ENCODE peak calls at places on chromosomes 5 and 9, in six cellular contexts. One of them, this sample, is unnamed.

GRCh38 chr9:110321055-110321454 is 16.6 kb downstream of the TXNDC8 start:
- DNase-seq in IMR-90: no peak
- DNase-seq in BJ: no peak
- DNase-seq in breast epithelium: no peak
- DNase-seq in cardiac fibroblast: no peak
- DNase-seq in dorsolateral prefrontal cortex: no peak
- DNase-seq in this sample: no peak

GRCh38 chr5:1479066-1479465 is 33.8 kb upstream of the SLC6A3 start:
- DNase-seq in IMR-90: no peak
- DNase-seq in BJ: no peak
- DNase-seq in breast epithelium: no peak
- DNase-seq in cardiac fibroblast: no peak
- DNase-seq in dorsolateral prefrontal cortex: no peak
- DNase-seq in this sample: no peak

GRCh38 chr9:136690841-136691261 is 3.6 kb upstream of the AGPAT2 start:
- DNase-seq in IMR-90: no peak
- DNase-seq in BJ: no peak
- DNase-seq in breast epithelium: no peak
- DNase-seq in cardiac fibroblast: peak
- DNase-seq in dorsolateral prefrontal cortex: no peak
- DNase-seq in this sample: no peak

GRCh38 chr9:130471411-130472183 is 26.8 kb downstream of the ASS1 start:
- DNase-seq in IMR-90: no peak
- DNase-seq in BJ: no peak
- DNase-seq in breast epithelium: no peak
- DNase-seq in cardiac fibroblast: no peak
- DNase-seq in dorsolateral prefrontal cortex: no peak
- DNase-seq in this sample: no peak

GRCh38 chr5:67249590-67249895 is 52.9 kb upstream of the CD180 start:
- DNase-seq in IMR-90: no peak
- DNase-seq in BJ: no peak
- DNase-seq in breast epithelium: no peak
- DNase-seq in cardiac fibroblast: no peak
- DNase-seq in dorsolateral prefrontal cortex: no peak
- DNase-seq in this sample: no peak

GRCh38 chr9:107251756-107252322 is 31.2 kb upstream of the RAD23B start:
- DNase-seq in IMR-90: peak
- DNase-seq in BJ: peak
- DNase-seq in breast epithelium: no peak
- DNase-seq in cardiac fibroblast: peak
- DNase-seq in dorsolateral prefrontal cortex: no peak
- DNase-seq in this sample: peak

GRCh38 chr5:181027452-181028031 is 12.5 kb upstream of the BTNL9 start:
- DNase-seq in IMR-90: no peak
- DNase-seq in BJ: no peak
- DNase-seq in breast epithelium: no peak
- DNase-seq in cardiac fibroblast: no peak
- DNase-seq in dorsolateral prefrontal cortex: no peak
- DNase-seq in this sample: no peak

GRCh38 chr5:161295721-161296120 is 250.8 kb downstream of the GABRB2 start:
- DNase-seq in IMR-90: no peak
- DNase-seq in BJ: no peak
- DNase-seq in breast epithelium: no peak
- DNase-seq in cardiac fibroblast: no peak
- DNase-seq in dorsolateral prefrontal cortex: no peak
- DNase-seq in this sample: no peak

GRCh38 chr9:125883548-125883947 is 136.4 kb downstream of the PBX3 start:
- DNase-seq in IMR-90: no peak
- DNase-seq in BJ: no peak
- DNase-seq in breast epithelium: no peak
- DNase-seq in cardiac fibroblast: no peak
- DNase-seq in dorsolateral prefrontal cortex: no peak
- DNase-seq in this sample: no peak

GRCh38 chr9:88980732-88981336 is 10.4 kb upstream of the S1PR3 start:
- DNase-seq in IMR-90: peak
- DNase-seq in BJ: peak
- DNase-seq in breast epithelium: no peak
- DNase-seq in cardiac fibroblast: peak
- DNase-seq in dorsolateral prefrontal cortex: no peak
- DNase-seq in this sample: no peak

GRCh38 chr9:137267933-137268355 is 9.6 kb upstream of the TOR4A start:
- DNase-seq in IMR-90: peak
- DNase-seq in BJ: no peak
- DNase-seq in breast epithelium: no peak
- DNase-seq in cardiac fibroblast: peak
- DNase-seq in dorsolateral prefrontal cortex: no peak
- DNase-seq in this sample: no peak

GRCh38 chr5:179284751-179285191 is 60.5 kb downstream of the ADAMTS2 start:
- DNase-seq in IMR-90: peak
- DNase-seq in BJ: no peak
- DNase-seq in breast epithelium: no peak
- DNase-seq in cardiac fibroblast: peak
- DNase-seq in dorsolateral prefrontal cortex: no peak
- DNase-seq in this sample: no peak

GRCh38 chr5:167576126-167576525 is 715.3 kb upstream of the WWC1 start:
- DNase-seq in IMR-90: no peak
- DNase-seq in BJ: no peak
- DNase-seq in breast epithelium: no peak
- DNase-seq in cardiac fibroblast: no peak
- DNase-seq in dorsolateral prefrontal cortex: no peak
- DNase-seq in this sample: no peak

GRCh38 chr5:34685485-34686197 is 29.5 kb downstream of the RAI14 start:
- DNase-seq in IMR-90: peak
- DNase-seq in BJ: no peak
- DNase-seq in breast epithelium: no peak
- DNase-seq in cardiac fibroblast: peak
- DNase-seq in dorsolateral prefrontal cortex: no peak
- DNase-seq in this sample: peak

GRCh38 chr9:135085830-135086546 is 1.5 kb upstream of the OLFM1 start:
- DNase-seq in IMR-90: peak
- DNase-seq in BJ: no peak
- DNase-seq in breast epithelium: peak
- DNase-seq in cardiac fibroblast: peak
- DNase-seq in dorsolateral prefrontal cortex: peak
- DNase-seq in this sample: no peak

GRCh38 chr5:175550055-175550660 is 71.8 kb downstream of the SFXN1 start:
- DNase-seq in IMR-90: no peak
- DNase-seq in BJ: no peak
- DNase-seq in breast epithelium: no peak
- DNase-seq in cardiac fibroblast: no peak
- DNase-seq in dorsolateral prefrontal cortex: no peak
- DNase-seq in this sample: no peak

GRCh38 chr9:125839322-125839721 is 92.1 kb downstream of the PBX3 start:
- DNase-seq in IMR-90: no peak
- DNase-seq in BJ: no peak
- DNase-seq in breast epithelium: no peak
- DNase-seq in cardiac fibroblast: no peak
- DNase-seq in dorsolateral prefrontal cortex: no peak
- DNase-seq in this sample: no peak

GRCh38 chr5:77015938-77016569 is 14.2 kb upstream of the AGGF1 start:
- DNase-seq in IMR-90: peak
- DNase-seq in BJ: peak
- DNase-seq in breast epithelium: no peak
- DNase-seq in cardiac fibroblast: peak
- DNase-seq in dorsolateral prefrontal cortex: no peak
- DNase-seq in this sample: peak

GRCh38 chr5:56585973-56586740 is 229.2 kb upstream of the MAP3K1 start:
- DNase-seq in IMR-90: peak
- DNase-seq in BJ: no peak
- DNase-seq in breast epithelium: no peak
- DNase-seq in cardiac fibroblast: peak
- DNase-seq in dorsolateral prefrontal cortex: no peak
- DNase-seq in this sample: no peak

GRCh38 chr9:125559894-125560293 is 147.1 kb downstream of the MAPKAP1 start:
- DNase-seq in IMR-90: no peak
- DNase-seq in BJ: no peak
- DNase-seq in breast epithelium: no peak
- DNase-seq in cardiac fibroblast: no peak
- DNase-seq in dorsolateral prefrontal cortex: no peak
- DNase-seq in this sample: no peak

GRCh38 chr5:14665110-14665822 is 748 bp downstream of the OTULIN start:
- DNase-seq in IMR-90: no peak
- DNase-seq in BJ: no peak
- DNase-seq in breast epithelium: no peak
- DNase-seq in cardiac fibroblast: peak
- DNase-seq in dorsolateral prefrontal cortex: peak
- DNase-seq in this sample: no peak

GRCh38 chr5:103889500-103890209 is 327.1 kb upstream of the NUDT12 start:
- DNase-seq in IMR-90: no peak
- DNase-seq in BJ: no peak
- DNase-seq in breast epithelium: no peak
- DNase-seq in cardiac fibroblast: no peak
- DNase-seq in dorsolateral prefrontal cortex: no peak
- DNase-seq in this sample: no peak

GRCh38 chr9:137971477-137972138 is 94.0 kb downstream of the CACNA1B start:
- DNase-seq in IMR-90: no peak
- DNase-seq in BJ: no peak
- DNase-seq in breast epithelium: no peak
- DNase-seq in cardiac fibroblast: no peak
- DNase-seq in dorsolateral prefrontal cortex: no peak
- DNase-seq in this sample: no peak

GRCh38 chr9:91883503-91883902 is 66.5 kb downstream of the ROR2 start:
- DNase-seq in IMR-90: no peak
- DNase-seq in BJ: no peak
- DNase-seq in breast epithelium: no peak
- DNase-seq in cardiac fibroblast: no peak
- DNase-seq in dorsolateral prefrontal cortex: no peak
- DNase-seq in this sample: no peak

GRCh38 chr5:151080620-151081425 is at the start of gene TNIP1:
- DNase-seq in IMR-90: peak
- DNase-seq in BJ: no peak
- DNase-seq in breast epithelium: peak
- DNase-seq in cardiac fibroblast: peak
- DNase-seq in dorsolateral prefrontal cortex: peak
- DNase-seq in this sample: no peak

GRCh38 chr5:151082976-151083651 is 2.3 kb upstream of the TNIP1 start:
- DNase-seq in IMR-90: peak
- DNase-seq in BJ: no peak
- DNase-seq in breast epithelium: no peak
- DNase-seq in cardiac fibroblast: peak
- DNase-seq in dorsolateral prefrontal cortex: no peak
- DNase-seq in this sample: no peak

GRCh38 chr5:151084363-151084762 is 3.5 kb upstream of the TNIP1 start:
- DNase-seq in IMR-90: peak
- DNase-seq in BJ: no peak
- DNase-seq in breast epithelium: no peak
- DNase-seq in cardiac fibroblast: peak
- DNase-seq in dorsolateral prefrontal cortex: no peak
- DNase-seq in this sample: no peak

GRCh38 chr5:151081426-151082273 is 816 bp upstream of the TNIP1 start:
- DNase-seq in IMR-90: peak
- DNase-seq in BJ: no peak
- DNase-seq in breast epithelium: no peak
- DNase-seq in cardiac fibroblast: peak
- DNase-seq in dorsolateral prefrontal cortex: no peak
- DNase-seq in this sample: no peak

DNA sequence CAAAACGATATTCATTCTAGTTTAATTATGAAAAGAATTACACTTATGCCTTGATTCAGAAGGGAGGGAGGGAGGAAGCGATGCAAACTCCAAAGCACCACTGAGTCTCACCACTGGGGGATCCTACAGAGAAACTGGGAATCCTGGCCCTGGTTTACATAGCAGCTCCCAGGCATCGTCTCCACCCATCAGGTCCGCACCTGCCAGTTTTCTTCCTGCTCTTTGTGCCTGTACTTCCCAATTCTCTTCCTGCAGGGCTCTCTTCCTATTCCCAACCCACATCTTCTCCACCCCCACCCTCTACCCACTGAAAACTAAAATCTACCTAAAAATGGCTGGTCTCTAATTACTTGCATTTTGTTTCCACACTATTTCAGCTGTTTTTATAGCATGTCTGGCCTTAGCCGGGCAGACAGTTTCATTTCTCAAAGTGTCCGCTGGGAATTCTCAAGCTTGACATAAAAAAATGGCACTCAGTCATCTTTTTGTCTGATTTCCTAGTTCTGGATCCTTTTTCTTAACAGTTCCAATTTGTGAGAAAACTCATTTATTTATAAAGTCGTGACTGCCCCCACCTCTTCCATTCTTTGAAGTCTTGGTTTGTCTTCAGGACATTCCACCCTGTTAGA is 1.6 kb upstream of the TNIP1 start:
- DNase-seq in IMR-90: peak
- DNase-seq in BJ: no peak
- DNase-seq in breast epithelium: no peak
- DNase-seq in cardiac fibroblast: no peak
- DNase-seq in dorsolateral prefrontal cortex: no peak
- DNase-seq in this sample: no peak
- H3K4me3 ChIP-seq in IMR-90: no peak
- H3K4me3 ChIP-seq in BJ: no peak
- H3K4me3 ChIP-seq in breast epithelium: no peak
- H3K4me3 ChIP-seq in cardiac fibroblast: no peak
- H3K4me3 ChIP-seq in dorsolateral prefrontal cortex: peak
- H3K4me3 ChIP-seq in this sample: peak

GRCh38 chr5:172879434-172879828 is 45.4 kb downstream of the ERGIC1 start:
- DNase-seq in IMR-90: no peak
- DNase-seq in BJ: no peak
- DNase-seq in breast epithelium: no peak
- DNase-seq in cardiac fibroblast: no peak
- DNase-seq in dorsolateral prefrontal cortex: no peak
- DNase-seq in this sample: no peak
- H3K4me3 ChIP-seq in IMR-90: no peak
- H3K4me3 ChIP-seq in BJ: no peak
- H3K4me3 ChIP-seq in breast epithelium: no peak
- H3K4me3 ChIP-seq in cardiac fibroblast: no peak
- H3K4me3 ChIP-seq in dorsolateral prefrontal cortex: peak
- H3K4me3 ChIP-seq in this sample: no peak

DNA sequence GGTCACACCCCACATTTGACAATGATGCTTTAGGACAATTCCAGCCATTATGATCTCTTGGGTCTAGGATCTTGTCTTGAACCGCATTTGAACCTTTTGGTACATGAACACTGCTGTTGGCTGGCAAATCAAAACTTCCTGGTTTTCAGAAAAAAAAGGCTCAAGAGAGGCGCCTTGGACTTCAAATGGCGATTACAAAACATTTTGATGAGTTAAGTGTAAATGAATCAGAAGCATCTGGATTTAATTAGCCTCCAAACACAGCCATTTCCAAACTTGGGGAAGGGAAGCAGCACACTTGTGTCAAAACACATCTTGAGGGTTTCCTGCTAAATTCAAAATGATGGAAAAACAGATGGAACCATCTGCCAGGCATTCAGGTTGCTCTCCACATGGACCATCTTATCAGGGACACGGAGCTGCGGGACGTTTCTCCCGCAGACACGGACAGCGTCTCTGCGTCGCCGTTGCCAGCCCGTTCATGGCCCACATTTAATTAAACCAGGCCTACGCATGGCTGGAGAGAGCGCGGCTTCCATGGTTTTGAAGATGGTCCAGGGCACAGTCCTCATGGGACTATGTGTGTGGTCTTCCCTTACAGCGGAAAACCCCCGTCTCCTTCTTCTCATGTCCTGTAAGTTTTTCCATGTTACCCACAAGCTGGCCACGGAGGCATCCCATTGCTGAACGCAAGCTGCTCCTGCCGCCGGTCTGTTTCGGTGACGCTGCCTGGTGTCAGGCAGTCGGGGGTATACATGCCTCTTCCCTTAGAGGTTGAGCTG is 55.8 kb upstream of the PTCH1 start:
- DNase-seq in IMR-90: no peak
- DNase-seq in BJ: no peak
- DNase-seq in breast epithelium: no peak
- DNase-seq in cardiac fibroblast: peak
- DNase-seq in dorsolateral prefrontal cortex: peak
- DNase-seq in this sample: no peak
- H3K4me3 ChIP-seq in IMR-90: no peak
- H3K4me3 ChIP-seq in BJ: no peak
- H3K4me3 ChIP-seq in breast epithelium: no peak
- H3K4me3 ChIP-seq in cardiac fibroblast: no peak
- H3K4me3 ChIP-seq in dorsolateral prefrontal cortex: no peak
- H3K4me3 ChIP-seq in this sample: no peak

GRCh38 chr9:72113081-72113480 is 36.2 kb upstream of the GDA start:
- DNase-seq in IMR-90: no peak
- DNase-seq in BJ: no peak
- DNase-seq in breast epithelium: no peak
- DNase-seq in cardiac fibroblast: no peak
- DNase-seq in dorsolateral prefrontal cortex: no peak
- DNase-seq in this sample: no peak
- H3K4me3 ChIP-seq in IMR-90: no peak
- H3K4me3 ChIP-seq in BJ: no peak
- H3K4me3 ChIP-seq in breast epithelium: no peak
- H3K4me3 ChIP-seq in cardiac fibroblast: no peak
- H3K4me3 ChIP-seq in dorsolateral prefrontal cortex: no peak
- H3K4me3 ChIP-seq in this sample: no peak

This sample was measured in skeletal muscle cell.